ENCODE peak calls at places on chromosome 18, in six cellular contexts. F is upper lobe of right lung; K is adrenal gland; Q is H9; U is lung; D is CD4-positive, alpha-beta memory T cell. B is an unnamed sample.
A peak's percentile ranks its signal among the peaks of the same experiment; 100 is the strongest.

GRCh38 chr18:63301458-63301857 is 18.1 kb downstream of the BCL2 start:
- DNase-seq in Q (no peak), F (no peak), D (no peak), U (no peak), K (no peak), B (no peak)

GRCh38 chr18:21652073-21652472 is 40.0 kb downstream of the SNRPD1 start:
- DNase-seq in U (no peak), D (no peak), Q (no peak), K (no peak), F (no peak), B (no peak)

GRCh38 chr18:79581406-79581805 is 98.2 kb upstream of the CTDP1 start:
- DNase-seq in Q (peak; percentile 13), U (no peak), K (no peak), D (no peak), F (peak; percentile 50), B (peak; percentile 39)

GRCh38 chr18:70920840-70921374 is 632.1 kb downstream of the SOCS6 start:
- DNase-seq in U (no peak), D (no peak), K (no peak), F (no peak), Q (peak; percentile 33), B (no peak)

GRCh38 chr18:13463526-13463925 is 245.0 kb downstream of the LDLRAD4 start:
- DNase-seq in D (no peak), F (no peak), U (no peak), K (no peak), Q (no peak), B (no peak)

GRCh38 chr18:23066060-23066459 is 69.2 kb upstream of the CABLES1 start:
- DNase-seq in D (no peak), K (no peak), Q (no peak), F (no peak), U (no peak), B (no peak)

GRCh38 chr18:61953161-61953560 is 60.4 kb upstream of the RNF152 start:
- DNase-seq in F (no peak), Q (no peak), D (no peak), U (no peak), K (no peak), B (no peak)

GRCh38 chr18:57542801-57543427 is 43.6 kb downstream of the FECH start:
- DNase-seq in K (no peak), D (no peak), F (no peak), Q (no peak), U (no peak), B (no peak)

GRCh38 chr18:62781893-62782292 is 66.6 kb downstream of the PHLPP1 start:
- DNase-seq in D (no peak), K (peak; percentile 75), U (no peak), Q (no peak), F (no peak), B (peak; percentile 70)

GRCh38 chr18:76468345-76469275 is 26.4 kb downstream of the ZNF516 start:
- DNase-seq in K (no peak), Q (no peak), U (no peak), F (no peak), D (no peak), B (no peak)

GRCh38 chr18:79904357-79905147 is 46.9 kb downstream of the SLC66A2 start:
- DNase-seq in F (peak; percentile 52), D (no peak), U (peak; percentile 28), Q (peak; percentile 18), K (no peak), B (no peak)

GRCh38 chr18:75086494-75087034 is 122.4 kb downstream of the PTGR3 start:
- DNase-seq in K (no peak), F (no peak), D (no peak), Q (no peak), U (no peak), B (no peak)

GRCh38 chr18:57527479-57528237 is 58.8 kb downstream of the FECH start:
- DNase-seq in D (no peak), U (no peak), F (no peak), Q (no peak), K (no peak), B (no peak)

GRCh38 chr18:13294309-13294708 is 75.7 kb downstream of the LDLRAD4 start:
- DNase-seq in F (no peak), U (no peak), D (no peak), Q (no peak), K (no peak), B (no peak)

GRCh38 chr18:79509536-79509930 is 113.8 kb downstream of the NFATC1 start:
- DNase-seq in Q (no peak), D (no peak), U (no peak), K (peak; percentile 6), F (peak; percentile 25), B (no peak)

GRCh38 chr18:78396756-78397155 is 582.9 kb upstream of the SALL3 start:
- DNase-seq in F (no peak), Q (no peak), U (no peak), K (no peak), D (no peak), B (no peak)

GRCh38 chr18:78390985-78391384 is 588.6 kb upstream of the SALL3 start:
- DNase-seq in Q (no peak), D (no peak), F (no peak), U (no peak), K (no peak), B (peak; percentile 35)

GRCh38 chr18:78396077-78396476 is 583.5 kb upstream of the SALL3 start:
- DNase-seq in Q (no peak), U (no peak), F (no peak), D (no peak), K (no peak), B (no peak)

GRCh38 chr18:78390348-78390929 is 589.2 kb upstream of the SALL3 start:
- DNase-seq in U (no peak), F (no peak), K (no peak), Q (peak; percentile 38), D (no peak), B (peak; percentile 27)

DNA sequence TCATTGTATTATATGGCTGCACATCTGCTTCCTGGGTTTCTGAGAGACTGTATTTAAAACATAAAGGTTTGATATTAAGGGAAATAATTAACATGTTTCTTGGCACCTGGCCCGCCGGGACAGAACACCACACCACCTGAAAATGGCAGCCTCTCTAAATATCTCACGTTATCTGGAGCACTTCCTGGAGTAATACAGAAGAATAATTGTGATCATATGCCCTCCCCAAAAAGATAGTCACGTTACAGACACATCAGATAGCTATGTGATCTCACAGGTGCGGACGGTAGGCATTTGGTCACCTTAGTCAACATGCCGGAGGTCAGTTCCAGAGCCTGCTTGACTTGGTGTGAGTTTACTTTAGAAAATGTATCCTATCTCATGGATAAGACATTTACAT is 586.2 kb upstream of the SALL3 start:
- DNase-seq in Q (no peak), F (no peak), U (no peak), K (no peak), D (no peak), B (no peak)
- H3K9me3 ChIP-seq in Q (no peaks in the 10 kb centered on the region), F (no peaks in the 10 kb centered on the region), U (peaks cover 8% of the 10 kb centered on the region), K (no peaks in the 10 kb centered on the region), D (no peaks in the 10 kb centered on the region), B (peaks cover 11% of the 10 kb centered on the region)

DNA sequence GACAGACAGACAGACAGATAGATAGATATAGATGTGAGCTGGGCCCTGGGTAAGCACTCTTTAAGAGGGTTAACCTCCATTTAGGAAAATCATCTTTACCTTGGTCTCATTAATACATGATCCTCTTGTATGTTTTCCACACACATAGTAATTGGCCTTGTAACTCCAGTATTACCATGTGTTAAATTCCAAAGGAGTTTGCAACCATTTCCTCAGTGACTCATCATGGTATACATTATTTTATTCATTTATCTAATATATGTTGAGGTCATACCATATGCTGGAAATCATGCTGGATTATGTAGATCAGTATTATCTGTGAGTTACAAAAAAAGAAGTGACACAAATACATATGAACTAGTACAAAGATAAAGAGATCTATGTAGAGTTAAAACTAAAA is 504.3 kb downstream of the DCC start:
- DNase-seq in D (no peak), U (no peak), F (no peak), Q (no peak), K (no peak), B (no peak)
- H3K27ac ChIP-seq in D (no peak overlapping the region), U (no peak overlapping the region), F (no peak overlapping the region), Q (no peak overlapping the region), K (no peak overlapping the region), B (no peak overlapping the region)

DNA sequence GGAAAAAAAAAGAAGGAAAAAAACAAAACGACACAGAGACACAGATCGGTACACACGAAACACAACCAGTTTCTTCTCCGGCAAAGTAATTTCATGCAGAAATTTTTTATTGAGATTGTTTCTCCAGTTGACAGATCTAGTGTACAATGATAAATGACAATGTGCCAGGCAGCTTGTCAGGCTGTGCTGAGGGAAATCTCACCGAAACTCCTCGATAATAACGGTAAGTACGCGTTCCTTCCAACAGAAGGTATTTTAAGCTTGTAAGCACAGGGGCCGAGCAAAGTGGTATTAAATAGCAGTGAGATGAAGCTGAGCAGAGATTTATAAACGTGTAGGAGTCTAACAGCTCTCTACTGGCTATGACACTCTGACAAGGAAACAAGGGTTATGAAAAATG is 615.5 kb upstream of the SALL3 start:
- DNase-seq in Q (no peak), D (no peak), F (no peak), K (no peak), U (no peak), B (no peak)
- H3K9me3 ChIP-seq in Q (no peaks in the 10 kb centered on the region), D (no peaks in the 10 kb centered on the region), F (no peaks in the 10 kb centered on the region), K (no peaks in the 10 kb centered on the region), U (peaks cover 2% of the 10 kb centered on the region), B (peaks cover 7% of the 10 kb centered on the region)

GRCh38 chr18:32244863-32245262 is 55.0 kb downstream of the MEP1B start:
- DNase-seq in F (no peak), Q (no peak), U (no peak), D (no peak), K (no peak), B (no peak)
- H3K27ac ChIP-seq in F (no peak overlapping the region), Q (no peak overlapping the region), U (no peak overlapping the region), D (no peak overlapping the region), K (no peak overlapping the region), B (no peak overlapping the region)

GRCh38 chr18:2893056-2893455 is 46.2 kb downstream of the EMILIN2 start:
- DNase-seq in F (no peak), K (no peak), D (peak; percentile 30), U (no peak), Q (no peak), B (no peak)
- H3K9me3 ChIP-seq in F (no peaks in the 10 kb centered on the region), K (no peaks in the 10 kb centered on the region), D (no peaks in the 10 kb centered on the region), U (peaks cover 6% of the 10 kb centered on the region), Q (no peaks in the 10 kb centered on the region), B (no peaks in the 10 kb centered on the region)

GRCh38 chr18:48161911-48162698 is 231.6 kb upstream of the SMAD2 start:
- DNase-seq in K (no peak), F (no peak), Q (peak; percentile 64), D (no peak), U (no peak), B (no peak)

GRCh38 chr18:48161201-48161910 is 230.9 kb upstream of the SMAD2 start:
- DNase-seq in D (peak; percentile 43), K (peak; percentile 91), Q (peak; percentile 82), F (peak; percentile 91), U (peak; percentile 81), B (peak; percentile 42)

GRCh38 chr18:48159816-48160215 is 229.4 kb upstream of the SMAD2 start:
- DNase-seq in K (no peak), D (no peak), F (no peak), U (no peak), Q (no peak), B (no peak)

GRCh38 chr18:48158721-48159120 is 228.3 kb upstream of the SMAD2 start:
- DNase-seq in Q (no peak), D (no peak), K (no peak), F (no peak), U (no peak), B (no peak)

GRCh38 chr18:48160622-48161021 is 230.2 kb upstream of the SMAD2 start:
- DNase-seq in D (no peak), U (no peak), F (no peak), K (no peak), Q (no peak), B (no peak)
- H3K27ac ChIP-seq in D (no peak overlapping the region), U (no peak overlapping the region), F (peak overlapping the region; percentile 87), K (peak overlapping the region; percentile 95), Q (no peak overlapping the region), B (no peak overlapping the region)